ENCODE peak calls at places on chromosomes 13 and 19, in ten cellular contexts. H is GM06990; K is heart right ventricle; I is psoas muscle; Y is lower leg skin; V is CD8-positive, alpha-beta T cell; Q is DND-41; F is body of pancreas; O is AG09309; C is A549. R is an unnamed sample.

GRCh38 chr19:45273532-45273877 is 22.4 kb downstream of the MARK4 start:
- DNase-seq in K (no peak), O (no peak), Y (no peak), Q (no peak), F (no peak), I (no peak), H (no peak), C (no peak), V (no peak), R (no peak)

GRCh38 chr19:15123900-15124299 is 16.7 kb downstream of the SYDE1 start:
- DNase-seq in K (peak), Y (no peak), H (no peak), I (peak), V (no peak), C (no peak), O (no peak), F (peak), Q (no peak), R (peak)

GRCh38 chr19:6812612-6813011 is 40.1 kb downstream of the VAV1 start:
- DNase-seq in F (no peak), H (no peak), C (no peak), K (no peak), Q (no peak), O (no peak), I (no peak), V (no peak), Y (no peak), R (no peak)

GRCh38 chr19:35027851-35028599 is 2.2 kb upstream of the SCN1B start:
- DNase-seq in V (no peak), I (peak), K (no peak), Y (no peak), O (no peak), Q (no peak), F (no peak), C (peak), H (no peak), R (no peak)

GRCh38 chr13:37168922-37169321 is 63.5 kb upstream of the CSNK1A1L start:
- DNase-seq in F (no peak), Y (no peak), O (no peak), Q (no peak), K (no peak), I (no peak), C (no peak), H (no peak), V (no peak), R (no peak)

GRCh38 chr19:55208880-55209429 is 346 bp downstream of the PTPRH start:
- DNase-seq in Y (no peak), I (no peak), C (peak), F (no peak), K (no peak), O (no peak), V (no peak), Q (no peak), H (no peak), R (no peak)

GRCh38 chr13:64332048-64332447 is 2898.1 kb downstream of the PCDH9 start:
- DNase-seq in H (no peak), V (no peak), Y (no peak), F (no peak), K (no peak), Q (no peak), C (no peak), O (no peak), I (no peak), R (no peak)

GRCh38 chr19:7524992-7525739 is 2.7 kb downstream of the MCOLN1 start:
- DNase-seq in F (no peak), H (no peak), K (no peak), C (no peak), V (no peak), Q (no peak), I (no peak), Y (peak), O (no peak), R (no peak)

GRCh38 chr19:19944583-19944880 is 43.8 kb downstream of the ZNF93 start:
- DNase-seq in O (no peak), V (no peak), H (no peak), Q (no peak), K (no peak), F (no peak), C (no peak), I (no peak), Y (no peak), R (no peak)

GRCh38 chr19:28067882-28068281 is 1145.1 kb downstream of the UQCRFS1 start:
- DNase-seq in I (no peak), C (no peak), Q (no peak), H (peak), K (no peak), V (no peak), Y (no peak), O (no peak), F (no peak), R (no peak)
- H3K4me3 ChIP-seq in I (no peak), C (no peak), Q (no peak), H (no peak), K (no peak), V (no peak), Y (no peak), O (no peak), F (no peak), R (no peak)

GRCh38 chr13:110140099-110140498 is 166.9 kb downstream of the COL4A1 start:
- DNase-seq in Y (no peak), K (no peak), I (no peak), V (no peak), F (no peak), C (no peak), H (no peak), Q (no peak), O (no peak), R (no peak)

GRCh38 chr13:110136660-110137585 is 170.0 kb downstream of the COL4A1 start:
- DNase-seq in Y (no peak), O (no peak), I (no peak), Q (no peak), H (no peak), V (no peak), C (no peak), F (no peak), K (no peak), R (no peak)

GRCh38 chr13:110137677-110138008 is 169.3 kb downstream of the COL4A1 start:
- DNase-seq in Y (no peak), F (peak), Q (peak), I (peak), O (no peak), K (peak), V (no peak), H (no peak), C (peak), R (peak)

GRCh38 chr13:110138700-110139036 is 168.3 kb downstream of the COL4A1 start:
- DNase-seq in H (no peak), C (no peak), Q (no peak), O (no peak), Y (no peak), F (no peak), I (no peak), K (no peak), V (no peak), R (no peak)

GRCh38 chr13:110138009-110138699 is 168.8 kb downstream of the COL4A1 start:
- DNase-seq in O (no peak), Q (peak), F (peak), Y (peak), H (peak), C (peak), V (peak), K (peak), I (peak), R (peak)
- TF ChIP-seq CTCF in O (peak), Q (no peak), F (peak), Y (no peak), H (no peak), C (no peak), V (no peak), K (no peak), I (no peak), R (peak)

GRCh38 chr13:99894835-99895427 is 76.6 kb downstream of the ZIC5 start:
- DNase-seq in Q (no peak), Y (peak), K (no peak), V (no peak), O (no peak), F (no peak), C (no peak), H (no peak), I (no peak), R (no peak)

GRCh38 chr13:99895999-99896695 is 75.4 kb downstream of the ZIC5 start:
- DNase-seq in Y (peak), O (no peak), I (no peak), K (no peak), Q (no peak), C (no peak), F (no peak), H (no peak), V (no peak), R (no peak)

GRCh38 chr13:99894105-99894504 is 77.5 kb downstream of the ZIC5 start:
- DNase-seq in H (no peak), V (no peak), I (no peak), O (no peak), Y (peak), F (no peak), K (no peak), Q (no peak), C (no peak), R (no peak)

GRCh38 chr13:99896712-99897440 is 74.7 kb downstream of the ZIC5 start:
- DNase-seq in V (no peak), Q (no peak), K (no peak), F (no peak), I (no peak), Y (peak), C (no peak), O (no peak), H (no peak), R (no peak)

GRCh38 chr13:99895428-99895998 is 76.1 kb downstream of the ZIC5 start:
- DNase-seq in H (no peak), O (no peak), Q (no peak), I (no peak), F (no peak), C (no peak), Y (peak), V (no peak), K (no peak), R (no peak)
- H3K4me3 ChIP-seq in H (no peak), O (no peak), Q (no peak), I (peak), F (no peak), C (peak), Y (no peak), V (peak), K (peak), R (peak)

GRCh38 chr19:48516536-48516935 is 4.9 kb upstream of the LMTK3 start:
- DNase-seq in I (no peak), Q (no peak), H (no peak), Y (no peak), V (no peak), F (no peak), O (no peak), K (no peak), C (no peak), R (no peak)

GRCh38 chr19:48524221-48524620 is 12.6 kb upstream of the LMTK3 start:
- DNase-seq in I (no peak), H (no peak), K (no peak), F (no peak), Y (no peak), O (no peak), Q (no peak), C (no peak), V (no peak), R (no peak)

GRCh38 chr19:48524728-48525127 is 13.1 kb upstream of the LMTK3 start:
- DNase-seq in V (no peak), Q (no peak), Y (no peak), F (no peak), I (no peak), H (no peak), O (no peak), K (no peak), C (no peak), R (no peak)

GRCh38 chr19:48518207-48518606 is 6.6 kb upstream of the LMTK3 start:
- DNase-seq in Q (no peak), V (no peak), F (no peak), I (no peak), H (no peak), K (no peak), O (no peak), Y (no peak), C (no peak), R (no peak)

DNA sequence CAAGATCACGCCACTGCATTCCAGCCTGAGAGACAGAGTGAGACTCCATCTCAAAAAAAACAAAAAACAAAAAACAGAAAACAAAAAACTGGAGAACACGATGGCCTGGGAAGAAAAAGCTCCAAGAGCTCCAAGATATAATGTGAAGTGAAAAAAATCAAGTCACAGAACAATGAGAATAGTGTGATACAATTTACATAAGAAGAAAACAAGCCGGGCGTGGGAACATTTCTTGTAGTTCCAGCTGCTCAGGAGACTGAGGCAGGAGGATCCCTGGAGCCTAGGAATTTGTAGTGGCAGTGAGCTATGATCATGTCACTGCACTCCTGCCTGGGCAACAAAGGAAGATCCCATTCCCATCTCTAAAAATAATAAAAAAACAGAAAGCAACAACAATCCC is 8.5 kb upstream of the LMTK3 start:
- DNase-seq in I (no peak), Y (no peak), Q (no peak), F (no peak), H (no peak), C (no peak), O (no peak), K (no peak), V (no peak), R (no peak)
- TF ChIP-seq CTCF in I (no peak), Y (no peak), Q (no peak), F (no peak), H (no peak), C (no peak), O (no peak), K (no peak), V (no peak), R (no peak)

DNA sequence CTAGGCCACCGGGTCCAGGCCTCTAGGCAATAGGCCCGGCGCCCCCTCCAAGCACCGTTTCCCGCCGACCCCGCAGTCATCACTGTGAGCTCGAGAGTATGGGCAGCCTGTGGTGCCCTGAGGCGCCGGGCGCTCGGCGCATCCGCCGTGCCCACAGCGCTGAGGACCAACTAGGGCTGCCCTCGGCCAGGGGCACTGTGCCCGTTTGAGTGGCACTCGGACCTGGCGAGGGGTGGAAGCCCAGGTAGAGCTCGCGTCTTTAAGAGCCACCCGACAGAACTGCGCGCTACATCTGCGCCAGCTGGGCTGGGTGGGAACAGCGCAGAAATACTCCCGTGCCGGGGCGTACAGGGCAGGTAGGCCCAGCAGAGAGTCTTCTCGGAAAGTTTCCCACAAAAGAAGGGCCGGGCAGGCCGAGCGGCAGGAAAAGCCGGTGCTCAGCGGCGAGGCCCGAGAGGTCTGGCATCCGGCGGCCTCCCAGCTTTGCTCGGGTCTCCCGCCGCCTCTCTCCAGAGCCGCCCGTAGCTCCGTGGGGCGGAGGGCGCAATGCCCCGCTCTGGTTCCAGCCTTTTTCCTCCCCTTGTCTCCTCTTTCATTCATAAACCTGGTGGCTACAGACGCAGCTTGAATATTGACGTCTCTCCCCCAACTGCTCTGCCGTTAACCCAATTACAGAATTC is 5.4 kb upstream of the SOX1 start:
- DNase-seq in I (no peak), Y (peak), H (no peak), C (no peak), F (no peak), K (no peak), O (no peak), Q (no peak), V (no peak), R (no peak)
- H3K4me3 ChIP-seq in I (no peak), Y (no peak), H (no peak), C (no peak), F (no peak), K (no peak), O (no peak), Q (no peak), V (no peak), R (no peak)

GRCh38 chr13:52450793-52451116 is 321 bp upstream of the VPS36 start:
- DNase-seq in H (no peak), Q (no peak), O (no peak), Y (no peak), I (no peak), C (no peak), K (no peak), V (no peak), F (no peak), R (no peak)
- TF ChIP-seq CTCF in H (no peak), Q (no peak), O (no peak), Y (no peak), I (no peak), C (no peak), K (no peak), V (peak), F (no peak), R (no peak)

DNA sequence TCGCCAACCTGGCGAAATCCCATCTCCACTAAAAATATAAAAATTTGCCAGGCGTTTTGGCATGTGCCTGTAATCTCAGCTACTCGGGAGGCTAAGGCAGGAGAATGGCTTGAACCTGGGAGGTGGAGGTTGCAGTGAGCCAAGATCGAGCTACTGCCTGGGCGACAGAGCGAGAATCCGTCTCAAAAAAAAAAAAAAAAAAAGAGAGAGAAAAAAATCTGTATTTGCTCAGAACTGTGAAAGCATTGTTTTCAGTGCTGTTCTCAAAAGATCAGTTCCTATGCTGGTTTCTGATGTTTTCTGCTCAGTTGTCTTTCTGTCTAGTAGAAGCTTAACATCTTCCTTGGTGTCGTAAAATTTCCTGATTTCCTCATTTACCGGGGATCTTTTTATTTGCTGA is 2.5 kb downstream of the SF3A2 start:
- DNase-seq in Y (no peak), H (no peak), I (no peak), V (no peak), Q (no peak), K (no peak), F (no peak), O (no peak), C (no peak), R (no peak)
- H3K4me3 ChIP-seq in Y (no peak), H (peak), I (peak), V (peak), Q (peak), K (peak), F (no peak), O (no peak), C (no peak), R (peak)

GRCh38 chr13:108426893-108427292 is 157.4 kb downstream of the TNFSF13B start:
- DNase-seq in V (no peak), Y (no peak), O (no peak), C (no peak), F (no peak), H (no peak), I (no peak), Q (no peak), K (no peak), R (no peak)
- TF ChIP-seq CTCF in V (no peak), Y (no peak), O (no peak), C (no peak), F (no peak), H (no peak), I (no peak), Q (no peak), K (no peak), R (no peak)

GRCh38 chr13:109255457-109255856 is 530.9 kb downstream of the IRS2 start:
- DNase-seq in Y (no peak), C (no peak), H (no peak), O (no peak), Q (no peak), F (no peak), K (no peak), V (no peak), I (no peak), R (no peak)

GRCh38 chr13:109251958-109252357 is 534.4 kb downstream of the IRS2 start:
- DNase-seq in Y (no peak), I (no peak), K (no peak), O (no peak), V (no peak), Q (no peak), F (no peak), H (no peak), C (no peak), R (no peak)

GRCh38 chr13:109253316-109253715 is 533.1 kb downstream of the IRS2 start:
- DNase-seq in H (no peak), Q (no peak), V (no peak), K (no peak), Y (no peak), C (no peak), F (no peak), I (no peak), O (no peak), R (no peak)

GRCh38 chr13:109254271-109254670 is 532.1 kb downstream of the IRS2 start:
- DNase-seq in Q (no peak), C (no peak), H (no peak), V (no peak), O (no peak), I (no peak), Y (no peak), F (no peak), K (no peak), R (no peak)

GRCh38 chr13:109256866-109257760 is 529.3 kb downstream of the IRS2 start:
- DNase-seq in I (no peak), Y (no peak), F (no peak), O (peak), K (peak), H (no peak), V (no peak), C (peak), Q (no peak), R (no peak)
- H3K4me3 ChIP-seq in I (no peak), Y (no peak), F (no peak), O (no peak), K (no peak), H (no peak), V (no peak), C (no peak), Q (no peak), R (no peak)

DNA sequence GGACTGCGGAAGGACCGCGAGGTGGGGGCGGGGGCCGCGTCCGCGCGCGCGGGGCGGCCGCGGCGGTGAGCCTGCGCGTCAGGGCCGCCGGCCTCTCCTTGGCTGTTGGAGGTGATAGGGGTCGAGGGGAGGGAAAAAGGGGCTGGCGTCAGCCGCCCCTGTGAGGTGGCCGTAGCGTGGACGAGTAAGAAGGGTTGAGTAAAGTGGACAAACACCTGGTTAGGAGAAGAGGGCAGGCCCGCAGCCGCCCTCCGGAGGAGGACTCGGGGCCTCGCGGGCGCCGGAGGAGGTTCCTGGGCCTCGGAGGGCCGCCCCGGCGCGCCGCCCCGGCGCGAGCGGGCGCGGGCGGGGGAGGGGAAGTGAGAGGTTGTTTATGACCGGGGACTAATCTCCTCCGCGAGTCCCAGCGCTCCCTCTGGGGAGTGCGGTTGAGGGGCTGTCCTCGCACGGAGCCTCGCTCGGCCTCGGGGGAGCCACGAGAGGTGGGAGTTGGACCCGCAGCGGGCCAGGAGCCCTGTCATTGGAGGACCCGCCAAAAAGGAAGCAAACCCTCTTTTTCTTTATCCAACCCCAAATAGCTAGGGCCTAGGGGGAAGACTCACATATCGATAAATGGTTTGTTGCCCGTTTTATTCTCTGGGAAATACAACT is 597 bp upstream of the INTS6 start:
- DNase-seq in Q (peak), Y (peak), C (no peak), F (peak), O (no peak), K (peak), V (peak), I (peak), H (peak), R (peak)
- TF ChIP-seq CTCF in Q (no peak), Y (no peak), C (no peak), F (no peak), O (no peak), K (no peak), V (no peak), I (no peak), H (no peak), R (no peak)